ENCODE peak calls at places on chromosomes 11 and 22, in five cellular contexts. One of them, this sample, is unnamed.
A peak's percentile ranks its signal among the peaks of the same experiment; 100 is the strongest.

GRCh38 chr11:10478066-10478465 is 23.0 kb downstream of the AMPD3 start:
- DNase-seq in K562: no peak
- DNase-seq in A549: no peak
- DNase-seq in IMR-90: no peak
- DNase-seq in GM12878: no peak
- DNase-seq in this sample: no peak

GRCh38 chr11:124656759-124657627 is 16.5 kb downstream of the SIAE start:
- DNase-seq in K562: no peak
- DNase-seq in GM12878: no peak
- DNase-seq in A549: no peak
- DNase-seq in IMR-90: peak; percentile 66
- DNase-seq in this sample: peak; percentile 52

GRCh38 chr11:8937659-8938058 is 4.9 kb upstream of the C11orf16 start:
- DNase-seq in A549: no peak
- DNase-seq in GM12878: no peak
- DNase-seq in IMR-90: no peak
- DNase-seq in K562: no peak
- DNase-seq in this sample: no peak

GRCh38 chr22:41512421-41513194 is 31.7 kb downstream of the POLR3H start:
- DNase-seq in K562: peak; percentile 83
- DNase-seq in A549: peak; percentile 48
- DNase-seq in GM12878: no peak
- DNase-seq in IMR-90: peak; percentile 70
- DNase-seq in this sample: no peak

GRCh38 chr22:49406879-49407587 is 420.6 kb downstream of the BRD1 start:
- DNase-seq in A549: no peak
- DNase-seq in IMR-90: no peak
- DNase-seq in GM12878: no peak
- DNase-seq in K562: no peak
- DNase-seq in this sample: no peak

GRCh38 chr22:21443735-21444421 is 23.3 kb upstream of the TMEM191C start:
- DNase-seq in IMR-90: no peak
- DNase-seq in A549: no peak
- DNase-seq in GM12878: no peak
- DNase-seq in K562: no peak
- DNase-seq in this sample: no peak

GRCh38 chr11:14229472-14229871 is 129.5 kb downstream of the RRAS2 start:
- DNase-seq in GM12878: no peak
- DNase-seq in A549: no peak
- DNase-seq in K562: no peak
- DNase-seq in IMR-90: no peak
- DNase-seq in this sample: no peak

GRCh38 chr11:122226810-122227379 is 110.9 kb upstream of the BLID start:
- DNase-seq in IMR-90: no peak
- DNase-seq in A549: no peak
- DNase-seq in GM12878: no peak
- DNase-seq in K562: no peak
- DNase-seq in this sample: no peak

GRCh38 chr11:109298865-109299264 is 123.1 kb upstream of the C11orf87 start:
- DNase-seq in K562: no peak
- DNase-seq in A549: no peak
- DNase-seq in IMR-90: no peak
- DNase-seq in GM12878: no peak
- DNase-seq in this sample: peak; percentile 64

GRCh38 chr22:23053912-23054530 is 16.3 kb upstream of the GNAZ start:
- DNase-seq in IMR-90: no peak
- DNase-seq in A549: no peak
- DNase-seq in GM12878: no peak
- DNase-seq in K562: peak; percentile 48
- DNase-seq in this sample: no peak

GRCh38 chr11:129836979-129837378 is 21.3 kb downstream of the TMEM45B start:
- DNase-seq in A549: no peak
- DNase-seq in GM12878: no peak
- DNase-seq in IMR-90: no peak
- DNase-seq in K562: no peak
- DNase-seq in this sample: no peak

GRCh38 chr22:25111579-25112517 is 87.8 kb upstream of the CRYBB3 start:
- DNase-seq in A549: no peak
- DNase-seq in K562: peak; percentile 13
- DNase-seq in IMR-90: no peak
- DNase-seq in GM12878: no peak
- DNase-seq in this sample: peak; percentile 51

GRCh38 chr11:57288771-57289579 is 35.8 kb downstream of the TNKS1BP1 start:
- DNase-seq in K562: no peak
- DNase-seq in GM12878: no peak
- DNase-seq in A549: no peak
- DNase-seq in IMR-90: peak; percentile 96
- DNase-seq in this sample: peak; percentile 20

GRCh38 chr11:111918390-111919256 is at the start of gene C11orf52:
- DNase-seq in GM12878: no peak
- DNase-seq in A549: no peak
- DNase-seq in K562: no peak
- DNase-seq in IMR-90: peak; percentile 57
- DNase-seq in this sample: no peak

GRCh38 chr11:43825217-43825816 is 55.3 kb upstream of the ALKBH3 start:
- DNase-seq in IMR-90: peak; percentile 35
- DNase-seq in K562: peak; percentile 17
- DNase-seq in GM12878: no peak
- DNase-seq in A549: peak; percentile 31
- DNase-seq in this sample: peak; percentile 46

GRCh38 chr22:37208401-37209139 is 3.7 kb downstream of the SSTR3 start:
- DNase-seq in K562: no peak
- DNase-seq in IMR-90: no peak
- DNase-seq in GM12878: no peak
- DNase-seq in A549: no peak
- DNase-seq in this sample: peak; percentile 31

GRCh38 chr11:127962416-127962815 is 624.9 kb downstream of the ETS1 start:
- DNase-seq in IMR-90: no peak
- DNase-seq in GM12878: no peak
- DNase-seq in K562: no peak
- DNase-seq in A549: no peak
- DNase-seq in this sample: no peak

GRCh38 chr22:20026204-20026908 is 5.4 kb downstream of the TANGO2 start:
- DNase-seq in IMR-90: no peak
- DNase-seq in GM12878: no peak
- DNase-seq in K562: no peak
- DNase-seq in A549: no peak
- DNase-seq in this sample: no peak

GRCh38 chr22:30728829-30729228 is 34.2 kb downstream of the OSBP2 start:
- DNase-seq in IMR-90: no peak
- DNase-seq in K562: no peak
- DNase-seq in GM12878: no peak
- DNase-seq in A549: no peak
- DNase-seq in this sample: no peak

GRCh38 chr22:19880786-19881569 is 26.3 kb upstream of the GNB1L start:
- DNase-seq in K562: peak; percentile 87
- DNase-seq in A549: peak; percentile 94
- DNase-seq in IMR-90: peak; percentile 94
- DNase-seq in GM12878: no peak
- DNase-seq in this sample: peak; percentile 51

GRCh38 chr22:29346659-29347058 is 31.2 kb upstream of the RASL10A start:
- DNase-seq in IMR-90: no peak
- DNase-seq in GM12878: no peak
- DNase-seq in K562: no peak
- DNase-seq in A549: no peak
- DNase-seq in this sample: no peak

GRCh38 chr11:65298655-65299179 is 15.9 kb upstream of the CDC42EP2 start:
- DNase-seq in IMR-90: peak; percentile 81
- DNase-seq in GM12878: no peak
- DNase-seq in A549: no peak
- DNase-seq in K562: no peak
- DNase-seq in this sample: no peak

GRCh38 chr11:6927030-6927617 is 898 bp downstream of the ZNF215 start:
- DNase-seq in GM12878: peak; percentile 7
- DNase-seq in K562: no peak
- DNase-seq in IMR-90: no peak
- DNase-seq in A549: no peak
- DNase-seq in this sample: no peak

GRCh38 chr22:46233231-46233630 is 16.9 kb downstream of the CDPF1 start:
- DNase-seq in K562: no peak
- DNase-seq in GM12878: no peak
- DNase-seq in A549: no peak
- DNase-seq in IMR-90: peak; percentile 29
- DNase-seq in this sample: no peak

GRCh38 chr11:27401760-27402316 is 38.8 kb upstream of the CCDC34 start:
- DNase-seq in IMR-90: no peak
- DNase-seq in K562: no peak
- DNase-seq in A549: peak; percentile 94
- DNase-seq in GM12878: no peak
- DNase-seq in this sample: no peak

GRCh38 chr11:78061921-78062311 is 1.7 kb upstream of the THRSP start:
- DNase-seq in GM12878: no peak
- DNase-seq in K562: peak; percentile 58
- DNase-seq in IMR-90: no peak
- DNase-seq in A549: no peak
- DNase-seq in this sample: no peak

GRCh38 chr11:101428918-101429317 is 154.9 kb downstream of the TRPC6 start:
- DNase-seq in GM12878: no peak
- DNase-seq in IMR-90: peak; percentile 54
- DNase-seq in A549: peak; percentile 46
- DNase-seq in K562: no peak
- DNase-seq in this sample: no peak

GRCh38 chr11:44000731-44001130 is 47.0 kb upstream of the ACCSL start:
- DNase-seq in K562: no peak
- DNase-seq in GM12878: no peak
- DNase-seq in IMR-90: no peak
- DNase-seq in A549: no peak
- DNase-seq in this sample: no peak

GRCh38 chr11:36583667-36584066 is 10.6 kb upstream of the IFTAP start:
- DNase-seq in IMR-90: no peak
- DNase-seq in GM12878: no peak
- DNase-seq in K562: no peak
- DNase-seq in A549: no peak
- DNase-seq in this sample: no peak
- TF ChIP-seq SMC3 in IMR-90: no peak
- TF ChIP-seq SMC3 in GM12878: no peak
- TF ChIP-seq SMC3 in K562: no peak
- TF ChIP-seq SMC3 in A549: no peak
- TF ChIP-seq SMC3 in this sample: no peak

GRCh38 chr11:48001438-48002021 is 21.2 kb downstream of the PTPRJ start:
- DNase-seq in IMR-90: peak; percentile 94
- DNase-seq in GM12878: no peak
- DNase-seq in A549: peak; percentile 84
- DNase-seq in K562: no peak
- DNase-seq in this sample: no peak
- TF ChIP-seq RCOR1 in IMR-90: no peak
- TF ChIP-seq RCOR1 in GM12878: no peak
- TF ChIP-seq RCOR1 in A549: no peak
- TF ChIP-seq RCOR1 in K562: no peak
- TF ChIP-seq RCOR1 in this sample: no peak

GRCh38 chr22:39290724-39291161 is 28.7 kb downstream of the RPL3 start:
- DNase-seq in GM12878: no peak
- DNase-seq in A549: peak; percentile 77
- DNase-seq in IMR-90: peak; percentile 71
- DNase-seq in K562: no peak
- DNase-seq in this sample: no peak

GRCh38 chr22:39292002-39292401 is 27.4 kb downstream of the RPL3 start:
- DNase-seq in GM12878: no peak
- DNase-seq in A549: peak; percentile 48
- DNase-seq in IMR-90: no peak
- DNase-seq in K562: no peak
- DNase-seq in this sample: no peak

GRCh38 chr22:39293766-39294368 is 25.6 kb downstream of the RPL3 start:
- DNase-seq in A549: no peak
- DNase-seq in K562: no peak
- DNase-seq in GM12878: no peak
- DNase-seq in IMR-90: no peak
- DNase-seq in this sample: no peak

GRCh38 chr22:39291501-39291900 is 27.9 kb downstream of the RPL3 start:
- DNase-seq in K562: no peak
- DNase-seq in A549: no peak
- DNase-seq in GM12878: no peak
- DNase-seq in IMR-90: no peak
- DNase-seq in this sample: no peak

GRCh38 chr22:39292561-39293074 is 26.8 kb downstream of the RPL3 start:
- DNase-seq in K562: peak; percentile 84
- DNase-seq in A549: peak; percentile 93
- DNase-seq in IMR-90: peak; percentile 92
- DNase-seq in GM12878: no peak
- DNase-seq in this sample: no peak
- TF ChIP-seq SMC3 in K562: no peak
- TF ChIP-seq SMC3 in A549: peak; percentile 15
- TF ChIP-seq SMC3 in IMR-90: no peak
- TF ChIP-seq SMC3 in GM12878: no peak
- TF ChIP-seq SMC3 in this sample: no peak

GRCh38 chr22:33743756-33744155 is 176.5 kb downstream of the LARGE1 start:
- DNase-seq in K562: no peak
- DNase-seq in GM12878: peak; percentile 8
- DNase-seq in A549: no peak
- DNase-seq in IMR-90: peak; percentile 15
- DNase-seq in this sample: no peak
- TF ChIP-seq RCOR1 in K562: no peak
- TF ChIP-seq RCOR1 in GM12878: no peak
- TF ChIP-seq RCOR1 in A549: no peak
- TF ChIP-seq RCOR1 in IMR-90: no peak
- TF ChIP-seq RCOR1 in this sample: no peak

GRCh38 chr11:26187639-26188038 is 144.3 kb upstream of the ANO3 start:
- DNase-seq in A549: peak; percentile 30
- DNase-seq in GM12878: no peak
- DNase-seq in IMR-90: peak; percentile 82
- DNase-seq in K562: no peak
- DNase-seq in this sample: no peak
- TF ChIP-seq SMC3 in A549: no peak
- TF ChIP-seq SMC3 in GM12878: no peak
- TF ChIP-seq SMC3 in IMR-90: no peak
- TF ChIP-seq SMC3 in K562: no peak
- TF ChIP-seq SMC3 in this sample: no peak

GRCh38 chr11:35553021-35553420 is 27.6 kb upstream of the PAMR1 start:
- DNase-seq in A549: no peak
- DNase-seq in IMR-90: peak; percentile 67
- DNase-seq in K562: no peak
- DNase-seq in GM12878: no peak
- DNase-seq in this sample: no peak
- TF ChIP-seq RCOR1 in A549: no peak
- TF ChIP-seq RCOR1 in IMR-90: no peak
- TF ChIP-seq RCOR1 in K562: no peak
- TF ChIP-seq RCOR1 in GM12878: no peak
- TF ChIP-seq RCOR1 in this sample: no peak

DNA sequence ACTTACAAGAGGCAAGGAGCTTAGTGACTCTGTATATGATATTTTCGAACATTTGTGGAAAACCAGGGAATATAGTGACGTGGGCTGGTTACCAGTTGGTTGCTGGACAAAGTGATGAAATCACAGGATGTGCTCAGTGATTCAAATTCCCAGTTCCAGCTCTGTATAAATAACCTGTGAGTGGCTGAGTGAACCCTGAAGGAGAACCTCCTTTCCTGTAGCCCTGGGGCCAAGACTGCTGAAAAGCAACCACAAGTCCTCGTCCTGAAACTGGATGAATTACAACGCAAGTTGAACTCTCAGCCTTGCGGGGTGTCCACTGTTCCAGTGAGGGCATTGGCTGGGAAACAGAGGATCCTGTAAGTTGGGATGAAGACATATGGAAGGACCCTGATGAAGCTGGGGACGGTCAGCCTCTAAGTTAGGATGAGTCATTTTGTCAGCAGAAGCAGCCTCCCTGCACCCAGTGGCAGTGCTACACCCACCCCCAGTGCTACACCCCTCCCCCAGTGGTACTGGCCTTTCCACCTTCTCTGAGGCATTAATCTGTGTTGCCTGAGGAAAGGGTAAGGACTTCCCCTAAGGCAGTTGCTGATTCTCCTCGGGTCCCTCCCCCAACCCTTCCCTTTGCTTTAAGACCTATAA is 22.0 kb upstream of the CD81 start:
- DNase-seq in A549: no peak
- DNase-seq in K562: no peak
- DNase-seq in IMR-90: peak; percentile 80
- DNase-seq in GM12878: no peak
- DNase-seq in this sample: no peak
- TF ChIP-seq SMC3 in A549: no peak
- TF ChIP-seq SMC3 in K562: no peak
- TF ChIP-seq SMC3 in IMR-90: no peak
- TF ChIP-seq SMC3 in GM12878: no peak
- TF ChIP-seq SMC3 in this sample: no peak

This sample was measured in SK-N-SH.